ENCODE peak calls at places on chromosome X, in seven cellular contexts. J is GM23338; V is Peyer's patch; A is CD4-positive, alpha-beta T cell; C is transverse colon; S is heart left ventricle; P is HCT116. B is an unnamed sample.
A peak's percentile ranks its signal among the peaks of the same experiment; 100 is the strongest.

GRCh38 chrX:152313529-152314302 is 137.4 kb downstream of the GABRA3 start:
- DNase-seq in C (no peak), J (no peak), S (no peak), P (no peak), A (no peak), V (no peak), B (no peak)

GRCh38 chrX:6782831-6783230 is 247.9 kb upstream of the VCX3A start:
- DNase-seq in A (no peak), C (no peak), P (no peak), S (no peak), J (no peak), V (no peak), B (no peak)

GRCh38 chrX:100680756-100681155 is 36.8 kb downstream of the SRPX2 start:
- DNase-seq in J (no peak), P (no peak), V (no peak), C (no peak), S (no peak), A (no peak), B (no peak)

GRCh38 chrX:53605004-53605403 is 81.5 kb downstream of the HUWE1 start:
- DNase-seq in S (no peak), J (no peak), C (no peak), V (no peak), P (no peak), A (no peak), B (no peak)

GRCh38 chrX:124347242-124347641 is 879 bp downstream of the SH2D1A start:
- DNase-seq in J (no peak), A (no peak), C (no peak), P (no peak), S (no peak), V (no peak), B (no peak)

GRCh38 chrX:156001667-156002021 is 4.1 kb downstream of the IL9R start:
- DNase-seq in C (no peak), A (no peak), P (no peak), J (no peak), S (no peak), V (no peak), B (no peak)

GRCh38 chrX:45771114-45771513 is 570.4 kb upstream of the DIPK2B start:
- DNase-seq in S (no peak), P (peak; percentile 77), C (peak; percentile 72), J (no peak), V (peak; percentile 49), A (no peak), B (peak; percentile 65)

GRCh38 chrX:40971736-40972135 is 113.5 kb upstream of the USP9X start:
- DNase-seq in V (no peak), J (no peak), P (no peak), S (no peak), A (no peak), C (no peak), B (no peak)

GRCh38 chrX:46953597-46953996 is 41.4 kb downstream of the JADE3 start:
- DNase-seq in C (no peak), S (no peak), J (peak; percentile 56), V (no peak), P (no peak), A (no peak), B (peak; percentile 23)

GRCh38 chrX:127030011-127030738 is 210.6 kb downstream of the PRR32 start:
- DNase-seq in P (no peak), S (no peak), J (no peak), V (no peak), A (no peak), C (no peak), B (no peak)

GRCh38 chrX:79409657-79410056 is 42.5 kb upstream of the ITM2A start:
- DNase-seq in A (no peak), S (no peak), V (no peak), P (no peak), J (no peak), C (no peak), B (no peak)

GRCh38 chrX:151828434-151829080 is 84.1 kb upstream of the MAGEA4 start:
- DNase-seq in S (no peak), J (no peak), P (no peak), V (no peak), A (no peak), C (no peak), B (no peak)

GRCh38 chrX:137051978-137052640 is 18.3 kb upstream of the GPR101 start:
- DNase-seq in V (peak; percentile 60), J (peak; percentile 70), P (peak; percentile 12), S (peak; percentile 52), A (peak; percentile 70), C (peak; percentile 61), B (peak; percentile 52)

DNA sequence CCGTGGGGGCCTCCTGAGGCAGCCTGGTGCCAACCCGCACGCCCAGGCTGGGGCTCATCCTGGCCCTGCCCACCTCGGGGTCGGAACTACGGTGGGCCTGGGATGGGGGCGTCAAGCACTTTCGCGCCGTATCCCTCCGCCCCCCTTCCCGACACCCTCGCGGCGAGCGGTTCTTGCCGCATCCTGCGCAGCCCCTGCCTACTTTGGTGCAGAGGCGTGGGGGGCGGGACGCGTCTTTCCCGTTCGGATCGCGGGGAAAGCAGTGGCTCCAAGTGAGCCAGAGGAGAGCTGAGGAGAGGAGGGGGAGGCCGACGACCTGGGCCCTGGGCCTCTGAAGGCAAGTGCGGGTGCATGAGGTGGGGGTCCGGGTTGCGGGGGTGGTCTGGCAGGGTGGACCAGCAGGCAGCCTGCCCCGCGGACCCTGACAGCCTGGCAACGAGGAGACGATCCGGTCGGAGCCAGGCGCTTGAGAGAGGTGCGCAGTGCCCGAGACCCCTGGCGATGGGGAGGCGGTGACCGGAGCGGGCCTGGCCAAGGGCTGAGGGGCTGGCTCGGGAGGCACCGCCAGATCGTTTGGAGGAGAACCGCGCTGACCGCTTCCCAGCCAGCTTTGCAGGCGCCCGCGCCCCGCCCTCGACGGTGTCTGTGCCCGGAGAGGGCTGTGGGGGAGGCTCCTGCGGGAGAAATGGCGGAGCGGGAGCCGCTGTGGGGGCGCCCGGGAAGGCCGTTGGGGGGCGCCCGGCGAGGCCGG is at the start of gene GPRASP2:
- DNase-seq in C (peak; percentile 38), J (peak; percentile 58), S (peak; percentile 56), P (no peak), A (no peak), V (peak; percentile 56), B (peak; percentile 38)
- H3K27ac ChIP-seq in C (peak within 1 kb of the TSS; percentile 81), J (no peak within 1 kb of the TSS), S (peak within 1 kb of the TSS; percentile 57), P (no peak within 1 kb of the TSS), A (no peak within 1 kb of the TSS), V (no peak within 1 kb of the TSS), B (no peak within 1 kb of the TSS)

GRCh38 chrX:149940015-149940716 is 1.9 kb upstream of the EOLA2 start:
- DNase-seq in P (peak; percentile 94), S (peak; percentile 95), V (peak; percentile 93), C (peak; percentile 95), J (peak; percentile 93), A (peak; percentile 88), B (peak; percentile 92)
- TF ChIP-seq CTCF in P (peak; percentile 31), S (no peak), V (no peak), C (no peak), J (peak; percentile 57), A (no peak), B (peak; percentile 44)

GRCh38 chrX:24833695-24834094 is 140.0 kb downstream of the POLA1 start:
- DNase-seq in S (no peak), C (no peak), V (no peak), A (no peak), P (no peak), J (no peak), B (no peak)

GRCh38 chrX:24828147-24828546 is 134.4 kb downstream of the POLA1 start:
- DNase-seq in V (no peak), C (no peak), P (no peak), J (no peak), S (no peak), A (no peak), B (no peak)

DNA sequence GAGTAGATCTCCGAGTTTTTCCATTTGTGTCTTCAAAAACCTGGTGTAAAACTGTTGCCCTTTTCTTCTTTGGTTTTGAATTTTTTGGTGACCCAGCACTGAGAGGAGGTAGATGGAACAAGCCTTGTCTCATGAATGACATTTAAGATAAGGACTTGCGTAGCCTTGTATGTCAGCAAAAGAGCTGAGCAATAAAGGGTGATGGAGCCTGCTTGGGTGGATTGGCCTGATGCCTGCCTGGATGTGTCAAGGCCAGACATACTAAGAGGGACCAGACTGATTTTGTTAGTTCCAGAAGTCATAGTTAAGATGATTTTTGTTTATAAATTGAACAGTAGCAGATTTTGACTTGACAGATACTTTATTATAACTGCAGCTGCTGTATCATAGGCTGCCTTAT is 134.9 kb downstream of the POLA1 start:
- DNase-seq in P (no peak), S (no peak), J (no peak), C (no peak), V (no peak), A (no peak), B (no peak)
- H3K27ac ChIP-seq in P (no peak overlapping the region), S (no peak overlapping the region), J (no peak overlapping the region), C (no peak overlapping the region), V (no peak overlapping the region), A (no peak overlapping the region), B (no peak overlapping the region)

DNA sequence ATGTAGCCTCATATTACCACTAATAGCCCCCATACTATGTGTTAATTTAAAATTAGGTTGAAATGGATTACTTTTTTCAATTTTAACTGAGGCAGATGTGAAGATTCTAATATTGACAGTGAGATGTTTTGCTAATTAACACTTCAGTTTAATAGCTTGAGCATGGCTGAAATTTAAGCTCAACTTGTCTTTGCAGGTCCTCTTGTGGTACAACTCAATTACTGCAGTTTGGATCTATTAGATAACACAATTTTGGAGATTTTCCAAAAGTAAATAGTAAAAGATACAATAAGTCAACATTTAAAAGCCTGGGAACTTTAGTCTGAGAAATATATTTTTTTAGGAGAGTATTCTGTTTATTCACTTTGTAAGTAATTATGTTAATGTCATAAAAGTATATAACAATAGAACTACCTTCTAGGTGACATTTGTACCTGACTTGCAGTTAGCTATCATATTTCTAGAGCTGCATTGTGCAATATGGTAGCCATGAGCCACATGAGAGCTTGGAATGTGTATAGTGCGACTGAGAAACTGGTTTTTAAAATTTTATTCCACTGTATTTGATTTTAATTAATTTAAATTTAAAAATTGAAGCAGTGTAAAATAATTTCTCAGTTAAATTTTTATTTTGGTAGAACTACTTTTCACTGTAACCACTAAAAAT is 73.1 kb upstream of the FMR1 start:
- DNase-seq in V (no peak), S (no peak), C (no peak), P (no peak), J (peak; percentile 27), A (no peak), B (no peak)
- TF ChIP-seq CTCF in V (no peak), S (no peak), C (peak; percentile 18), P (peak; percentile 7), J (peak; percentile 51), A (peak; percentile 19), B (no peak)

B was measured in colonic mucosa.